ENCODE peak calls at places on chromosomes 11 and 22, in nine cellular contexts. C is mammary epithelial cell; T is Peyer's patch; W is psoas muscle; Q is CD8-positive, alpha-beta T cell; U is hepatocyte; N is SK-N-SH; E is left ventricle myocardium inferior; I is ovary. Y is an unnamed sample.

GRCh38 chr11:35216962-35217667 is 78.1 kb downstream of the CD44 start:
- DNase-seq in C (peak; percentile 49), T (no peak), W (no peak), Q (peak; percentile 11), U (no peak), N (no peak), E (no peak), I (no peak), Y (no peak)

GRCh38 chr11:2794947-2795346 is 90.6 kb downstream of the CDKN1C start:
- DNase-seq in C (no peak), T (peak; percentile 27), W (peak; percentile 39), Q (no peak), U (no peak), N (no peak), E (no peak), I (peak; percentile 39), Y (no peak)

GRCh38 chr11:8531312-8531711 is 62.7 kb downstream of the STK33 start:
- DNase-seq in C (no peak), T (no peak), W (no peak), Q (no peak), U (peak; percentile 5), N (peak; percentile 76), E (peak; percentile 44), I (no peak), Y (no peak)

GRCh38 chr11:29343465-29344333 is 673.1 kb downstream of the KCNA4 start:
- DNase-seq in C (peak; percentile 40), T (peak; percentile 63), W (peak; percentile 56), Q (no peak), U (peak; percentile 81), N (peak; percentile 36), E (peak; percentile 32), I (peak; percentile 36), Y (peak; percentile 50)

GRCh38 chr11:131977231-131977630 is 606.8 kb downstream of the NTM start:
- DNase-seq in C (peak; percentile 95), T (no peak), W (no peak), Q (no peak), U (no peak), N (no peak), E (no peak), I (no peak), Y (no peak)

GRCh38 chr22:29907753-29908515 is 25.0 kb downstream of the MTMR3 start:
- DNase-seq in C (peak; percentile 94), T (peak; percentile 78), W (peak; percentile 90), Q (no peak), U (peak; percentile 92), N (peak; percentile 14), E (peak; percentile 72), I (peak; percentile 75), Y (peak; percentile 97)

GRCh38 chr11:79940976-79941735 is 500.3 kb upstream of the TENM4 start:
- DNase-seq in C (peak; percentile 2), T (no peak), W (no peak), Q (no peak), U (no peak), N (no peak), E (no peak), I (no peak), Y (no peak)

GRCh38 chr11:18769802-18770456 is 21.7 kb downstream of the PTPN5 start:
- DNase-seq in C (no peak), T (no peak), W (no peak), Q (no peak), U (peak; percentile 59), N (no peak), E (no peak), I (no peak), Y (no peak)

GRCh38 chr22:19658057-19658966 is 56.0 kb upstream of the SEPTIN5 start:
- DNase-seq in C (no peak), T (no peak), W (peak; percentile 26), Q (no peak), U (no peak), N (no peak), E (no peak), I (no peak), Y (no peak)

GRCh38 chr11:5234390-5234834 is at the start of gene HBD:
- DNase-seq in C (peak; percentile 23), T (no peak), W (no peak), Q (no peak), U (no peak), N (no peak), E (no peak), I (no peak), Y (peak; percentile 55)

GRCh38 chr11:121391914-121392313 is 60.2 kb upstream of the SORL1 start:
- DNase-seq in C (peak; percentile 77), T (peak; percentile 84), W (no peak), Q (no peak), U (peak; percentile 56), N (no peak), E (no peak), I (no peak), Y (no peak)

GRCh38 chr11:62402226-62402625 is 16.6 kb upstream of the SCGB1A1 start:
- DNase-seq in C (no peak), T (no peak), W (peak; percentile 81), Q (peak; percentile 59), U (no peak), N (no peak), E (peak; percentile 63), I (peak; percentile 85), Y (no peak)

GRCh38 chr11:76152741-76153608 is 53.3 kb downstream of the WNT11 start:
- DNase-seq in C (no peak), T (peak; percentile 40), W (no peak), Q (no peak), U (no peak), N (no peak), E (no peak), I (no peak), Y (no peak)

GRCh38 chr11:74462009-74462408 is 5.3 kb downstream of the KCNE3 start:
- DNase-seq in C (no peak), T (peak; percentile 65), W (peak; percentile 88), Q (no peak), U (peak; percentile 72), N (no peak), E (peak; percentile 84), I (peak; percentile 85), Y (no peak)

GRCh38 chr11:66419825-66420224 is 1.0 kb upstream of the NPAS4 start:
- DNase-seq in C (no peak), T (no peak), W (no peak), Q (no peak), U (no peak), N (peak; percentile 89), E (no peak), I (no peak), Y (no peak)

GRCh38 chr11:77506857-77507256 is 33.0 kb upstream of the PAK1 start:
- DNase-seq in C (peak; percentile 91), T (no peak), W (no peak), Q (no peak), U (peak; percentile 9), N (peak; percentile 39), E (no peak), I (no peak), Y (peak; percentile 83)

GRCh38 chr22:48434156-48434867 is 1393.4 kb downstream of the BRD1 start:
- DNase-seq in C (no peak), T (no peak), W (no peak), Q (no peak), U (no peak), N (no peak), E (no peak), I (no peak), Y (no peak)
- H3K27me3 ChIP-seq in C (no peaks in the 10 kb centered on the region), T (no peaks in the 10 kb centered on the region), W (no peaks in the 10 kb centered on the region), Q (no peaks in the 10 kb centered on the region), U (no peaks in the 10 kb centered on the region), N (peaks cover under 1% of the 10 kb centered on the region), E (peaks cover 81% of the 10 kb centered on the region), I (no peaks in the 10 kb centered on the region), Y (no peaks in the 10 kb centered on the region)

DNA sequence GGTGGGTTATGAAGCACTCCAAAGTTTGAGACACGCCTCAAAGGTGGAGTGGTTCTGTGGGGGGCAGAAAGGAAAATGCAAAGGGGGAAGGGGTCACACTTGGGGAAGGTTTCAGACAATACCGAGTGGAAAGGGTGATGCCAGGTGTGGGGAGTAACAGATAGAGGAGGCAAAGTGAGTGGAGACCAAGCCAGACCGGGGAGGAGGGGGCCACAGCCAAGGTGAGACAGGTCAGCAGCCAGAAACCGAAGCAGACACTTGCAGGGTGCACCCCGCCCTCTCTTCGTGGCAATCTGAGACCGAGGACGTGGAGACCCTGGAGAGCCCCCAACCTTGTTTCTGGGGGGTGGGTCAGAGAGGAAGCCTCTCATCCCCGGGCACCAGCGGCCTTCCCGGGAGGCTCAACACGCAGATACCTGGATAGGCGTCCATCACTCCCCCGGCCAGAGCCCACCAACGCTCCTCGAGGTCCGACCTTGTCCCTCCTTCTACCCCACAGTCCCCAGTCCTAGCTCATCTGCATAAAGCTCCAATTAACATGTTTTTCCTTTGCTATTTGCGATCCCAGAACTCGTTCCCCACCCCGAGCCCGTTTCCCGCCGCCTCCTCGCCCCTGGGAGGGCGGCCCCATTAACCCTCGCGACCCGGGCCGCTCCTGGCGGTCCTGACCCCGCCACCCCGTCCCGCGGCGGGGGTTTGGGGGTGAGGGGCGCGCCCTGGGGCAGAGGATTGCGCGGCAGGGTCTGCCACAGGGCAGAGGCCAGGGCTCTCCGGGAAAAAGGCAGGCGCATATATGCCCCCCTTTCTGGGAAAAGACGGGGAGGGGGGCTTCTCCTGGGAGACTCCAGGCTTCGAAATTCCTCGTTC is 21.8 kb downstream of the RTN4RL2 start:
- DNase-seq in C (no peak), T (no peak), W (no peak), Q (no peak), U (no peak), N (no peak), E (no peak), I (no peak), Y (no peak)
- H3K4me3 ChIP-seq in C (no peak overlapping the region), T (no peak overlapping the region), W (peak overlapping the region; percentile 61), Q (no peak overlapping the region), U (peak overlapping the region; percentile 52), N (no peak overlapping the region), E (peak overlapping the region; percentile 55), I (no peak overlapping the region), Y (peak overlapping the region; percentile 49)

GRCh38 chr11:92390783-92391182 is 166.2 kb downstream of the FAT3 start:
- DNase-seq in C (no peak), T (no peak), W (no peak), Q (no peak), U (no peak), N (no peak), E (no peak), I (no peak), Y (no peak)
- TF ChIP-seq CTCF in C (no peak), T (no peak), W (no peak), Q (no peak), U (no peak), N (no peak), E (no peak), I (no peak), Y (no peak)

GRCh38 chr11:120354068-120354467 is 17.9 kb downstream of the ARHGEF12 start:
- DNase-seq in C (peak; percentile 12), T (no peak), W (no peak), Q (no peak), U (no peak), N (no peak), E (no peak), I (no peak), Y (peak; percentile 57)

GRCh38 chr11:120346233-120346632 is 10.0 kb downstream of the ARHGEF12 start:
- DNase-seq in C (no peak), T (no peak), W (no peak), Q (no peak), U (no peak), N (no peak), E (no peak), I (no peak), Y (no peak)

GRCh38 chr11:120352405-120352804 is 16.2 kb downstream of the ARHGEF12 start:
- DNase-seq in C (no peak), T (no peak), W (no peak), Q (no peak), U (peak; percentile 36), N (no peak), E (no peak), I (no peak), Y (no peak)

GRCh38 chr11:120354779-120355178 is 18.6 kb downstream of the ARHGEF12 start:
- DNase-seq in C (no peak), T (no peak), W (no peak), Q (no peak), U (no peak), N (no peak), E (no peak), I (no peak), Y (no peak)

GRCh38 chr11:120350637-120351036 is 14.4 kb downstream of the ARHGEF12 start:
- DNase-seq in C (no peak), T (no peak), W (no peak), Q (no peak), U (no peak), N (no peak), E (no peak), I (no peak), Y (no peak)
- H3K27me3 ChIP-seq in C (peaks cover 3% of the 10 kb centered on the region), T (no peaks in the 10 kb centered on the region), W (no peaks in the 10 kb centered on the region), Q (no peaks in the 10 kb centered on the region), U (no peaks in the 10 kb centered on the region), N (no peaks in the 10 kb centered on the region), E (no peaks in the 10 kb centered on the region), I (no peaks in the 10 kb centered on the region), Y (no peaks in the 10 kb centered on the region)